ENCODE peak calls at places on chromosomes 3 and 15, in ten cellular contexts. S is ascending aorta, D is stomach, W is upper lobe of right lung, X is body of pancreas, F is heart right ventricle, C is pancreas, Z is neuronal stem cell, V is right lobe of liver, E is uterus. R is an unnamed sample. For H3K4me1 and H3K9me3, the result is how much of the 10 kb centered on the place peaks cover.

GRCh38 chr15:52481915-52482314 is 46.8 kb downstream of the MYO5A start:
- DNase-seq in S (no peak), D (no peak), W (no peak), X (peak), F (no peak), C (no peak), Z (no peak), V (no peak), E (no peak), R (no peak)

GRCh38 chr3:172716476-172716875 is 5.6 kb upstream of the NCEH1 start:
- DNase-seq in S (no peak), D (no peak), W (peak), X (no peak), F (no peak), C (no peak), Z (no peak), V (peak), E (no peak), R (no peak)

GRCh38 chr3:41853495-41853894 is 108.4 kb downstream of the ULK4 start:
- DNase-seq in S (no peak), D (no peak), W (no peak), X (no peak), F (no peak), C (no peak), Z (no peak), V (no peak), E (peak), R (no peak)

GRCh38 chr3:31341130-31341529 is 191.6 kb upstream of the STT3B start:
- DNase-seq in S (no peak), D (peak), W (no peak), X (peak), F (no peak), C (no peak), Z (no peak), V (no peak), E (no peak), R (no peak)

GRCh38 chr3:42756681-42757213 is 16.3 kb downstream of the CCDC13 start:
- DNase-seq in S (no peak), D (no peak), W (no peak), X (no peak), F (no peak), C (no peak), Z (no peak), V (no peak), E (no peak), R (no peak)

GRCh38 chr3:151345854-151346253 is 16.5 kb upstream of the P2RY13 start:
- DNase-seq in S (no peak), D (no peak), W (no peak), X (no peak), F (no peak), C (no peak), Z (no peak), V (no peak), E (peak), R (no peak)

GRCh38 chr15:35107122-35107521 is 22.0 kb upstream of the NANOGP8 start:
- DNase-seq in S (no peak), D (no peak), W (no peak), X (no peak), F (no peak), C (no peak), Z (no peak), V (no peak), E (no peak), R (no peak)

GRCh38 chr3:7508821-7509220 is 647.9 kb downstream of the GRM7 start:
- DNase-seq in S (no peak), D (no peak), W (no peak), X (no peak), F (no peak), C (no peak), Z (no peak), V (no peak), E (no peak), R (no peak)

GRCh38 chr15:67558502-67558901 is 16.0 kb downstream of the MAP2K5 start:
- DNase-seq in S (no peak), D (no peak), W (no peak), X (no peak), F (no peak), C (no peak), Z (no peak), V (no peak), E (no peak), R (no peak)

GRCh38 chr3:30644615-30645014 is 38.2 kb downstream of the TGFBR2 start:
- DNase-seq in S (no peak), D (peak), W (no peak), X (peak), F (no peak), C (no peak), Z (no peak), V (peak), E (peak), R (no peak)

GRCh38 chr15:42921049-42921731 is 612 bp upstream of the TTBK2 start:
- DNase-seq in S (no peak), D (peak), W (no peak), X (peak), F (peak), C (peak), Z (peak), V (peak), E (peak), R (no peak)

GRCh38 chr15:62089616-62090015 is 22.8 kb downstream of the C2CD4A start:
- DNase-seq in S (no peak), D (no peak), W (no peak), X (no peak), F (no peak), C (no peak), Z (no peak), V (no peak), E (no peak), R (no peak)

GRCh38 chr15:32979710-32980109 is 214.8 kb downstream of the FMN1 start:
- DNase-seq in S (no peak), D (no peak), W (no peak), X (no peak), F (no peak), C (no peak), Z (no peak), V (no peak), E (no peak), R (no peak)

GRCh38 chr3:33660035-33660434 is 58.0 kb downstream of the CLASP2 start:
- DNase-seq in S (no peak), D (no peak), W (no peak), X (no peak), F (no peak), C (no peak), Z (no peak), V (no peak), E (no peak), R (no peak)

GRCh38 chr3:33665294-33665693 is 52.8 kb downstream of the CLASP2 start:
- DNase-seq in S (no peak), D (no peak), W (no peak), X (no peak), F (no peak), C (no peak), Z (no peak), V (no peak), E (no peak), R (no peak)

GRCh38 chr3:33658971-33659848 is 58.8 kb downstream of the CLASP2 start:
- DNase-seq in S (peak), D (peak), W (peak), X (peak), F (peak), C (peak), Z (peak), V (peak), E (peak), R (peak)

GRCh38 chr3:33664195-33664594 is 53.9 kb downstream of the CLASP2 start:
- DNase-seq in S (no peak), D (no peak), W (no peak), X (no peak), F (no peak), C (no peak), Z (no peak), V (no peak), E (no peak), R (no peak)

GRCh38 chr3:33663042-33663441 is 55.0 kb downstream of the CLASP2 start:
- DNase-seq in S (no peak), D (no peak), W (no peak), X (no peak), F (no peak), C (no peak), Z (no peak), V (no peak), E (no peak), R (no peak)
- H3K4me1 ChIP-seq in S (under half), D (under half), W (under half), X (under half), F (under half), C (under half), Z (under half), V (under half), E (under half), R (under half)

GRCh38 chr3:119562307-119562961 is 3.0 kb upstream of the CD80 start:
- DNase-seq in S (no peak), D (no peak), W (no peak), X (no peak), F (no peak), C (no peak), Z (no peak), V (no peak), E (no peak), R (no peak)

GRCh38 chr3:119559441-119559963 is at the start of gene CD80:
- DNase-seq in S (no peak), D (peak), W (peak), X (peak), F (peak), C (peak), Z (no peak), V (peak), E (no peak), R (no peak)

GRCh38 chr3:119557874-119558264 is 1.5 kb downstream of the CD80 start:
- DNase-seq in S (no peak), D (no peak), W (no peak), X (no peak), F (no peak), C (no peak), Z (no peak), V (no peak), E (no peak), R (no peak)

GRCh38 chr3:119558528-119559339 is 680 bp downstream of the CD80 start:
- DNase-seq in S (no peak), D (no peak), W (no peak), X (no peak), F (no peak), C (no peak), Z (no peak), V (no peak), E (no peak), R (no peak)

DNA sequence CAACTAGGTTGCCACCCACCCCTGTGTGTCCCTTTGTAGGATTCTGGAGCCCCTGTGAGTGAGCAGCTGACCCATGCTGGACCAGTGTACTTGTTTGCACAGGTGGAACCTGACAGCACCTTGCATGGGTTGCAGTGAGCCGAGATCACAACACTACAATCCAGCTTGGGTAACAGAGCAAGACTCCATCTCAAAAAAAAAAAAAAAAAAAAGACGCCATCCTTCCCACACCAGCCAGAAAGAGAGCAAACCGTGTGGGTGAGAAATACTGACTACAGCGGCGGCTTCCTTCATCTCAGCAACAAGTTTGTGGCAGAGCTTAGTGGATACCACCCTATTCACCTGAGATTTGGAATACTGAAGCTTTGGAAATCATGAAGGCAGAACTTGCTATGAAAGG is 746 bp upstream of the CD80 start:
- DNase-seq in S (no peak), D (no peak), W (no peak), X (no peak), F (no peak), C (no peak), Z (no peak), V (no peak), E (no peak), R (no peak)
- H3K4me3 ChIP-seq in S (no peak), D (no peak), W (no peak), X (no peak), F (no peak), C (no peak), Z (no peak), V (no peak), E (no peak), R (no peak)

DNA sequence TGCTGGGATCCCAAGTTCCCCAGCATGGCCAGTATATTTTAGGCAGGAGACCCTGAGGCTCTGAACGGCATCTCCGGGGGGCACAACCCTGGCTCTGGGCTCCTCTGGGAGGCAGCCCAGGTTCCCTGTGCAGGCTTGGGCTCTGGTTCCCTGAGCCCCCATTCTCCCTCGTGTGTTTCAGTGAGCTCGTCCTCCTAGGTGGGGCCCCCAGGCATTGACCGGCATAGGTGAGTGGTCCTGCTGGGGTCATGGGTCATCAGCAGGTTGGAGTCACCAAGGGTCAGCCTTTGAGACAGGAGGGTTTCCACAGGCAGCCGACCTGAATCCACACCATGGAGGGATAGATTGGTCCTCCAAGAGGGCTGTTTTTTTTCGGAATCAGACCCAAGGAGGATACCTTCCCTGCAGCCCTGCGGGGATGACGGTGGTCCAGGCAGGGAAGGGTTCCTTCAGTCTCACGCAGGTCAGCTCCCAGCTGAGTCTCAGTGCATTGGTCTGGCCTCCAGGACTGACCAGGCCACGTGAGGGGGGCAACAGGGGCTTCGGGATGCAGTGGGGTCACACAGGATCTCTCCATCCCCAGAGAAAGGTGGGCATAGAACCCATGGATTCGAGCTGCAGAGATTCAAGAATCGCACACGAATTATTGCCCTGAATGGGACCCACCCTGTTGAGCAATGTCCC is 226.0 kb downstream of the SNRPN start:
- DNase-seq in S (no peak), D (peak), W (peak), X (peak), F (peak), C (no peak), Z (no peak), V (peak), E (peak), R (peak)
- H3K9me3 ChIP-seq in S (under half), D (half or more), W (under half), X (under half), F (under half), C (under half), Z (under half), V (under half), E (under half), R (under half)

DNA sequence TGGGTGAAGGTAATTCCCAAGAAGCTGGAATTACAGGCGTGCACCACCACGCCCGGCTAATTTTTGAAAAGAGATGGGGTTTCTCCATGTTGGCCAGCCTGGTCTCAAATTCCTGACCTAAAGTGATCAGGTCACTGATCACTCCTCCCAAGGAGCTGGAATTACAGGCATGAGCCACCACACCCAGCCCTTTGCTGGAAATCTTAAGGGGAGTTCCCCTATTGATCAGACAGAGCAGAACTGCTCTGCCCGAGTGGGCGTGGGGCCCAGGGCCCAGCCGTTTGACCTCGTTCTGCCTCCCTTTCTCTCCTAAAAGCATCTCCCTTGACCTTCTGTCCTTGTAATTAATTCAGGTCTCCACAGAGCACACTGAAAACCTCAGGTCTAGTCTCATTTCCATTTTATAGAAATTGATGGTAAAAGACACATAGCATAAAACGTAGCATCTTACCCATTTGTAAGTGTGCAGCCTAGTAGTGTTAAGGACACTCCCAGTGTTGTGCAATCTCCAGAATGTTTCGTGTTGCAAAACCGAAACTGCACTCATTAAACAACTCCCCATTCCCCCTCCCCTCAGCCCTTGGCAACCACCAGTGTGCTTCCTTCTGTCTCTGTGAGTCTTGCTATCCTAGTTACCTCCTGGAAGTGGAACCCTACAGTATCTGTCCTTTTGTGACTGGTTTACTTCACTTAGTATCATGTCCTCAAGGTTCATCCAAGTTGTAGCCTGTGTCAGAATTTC is 89.3 kb downstream of the SLCO3A1 start:
- DNase-seq in S (peak), D (peak), W (peak), X (peak), F (peak), C (peak), Z (no peak), V (peak), E (peak), R (peak)
- H3K4me1 ChIP-seq in S (half or more), D (half or more), W (half or more), X (half or more), F (half or more), C (under half), Z (under half), V (under half), E (under half), R (under half)

DNA sequence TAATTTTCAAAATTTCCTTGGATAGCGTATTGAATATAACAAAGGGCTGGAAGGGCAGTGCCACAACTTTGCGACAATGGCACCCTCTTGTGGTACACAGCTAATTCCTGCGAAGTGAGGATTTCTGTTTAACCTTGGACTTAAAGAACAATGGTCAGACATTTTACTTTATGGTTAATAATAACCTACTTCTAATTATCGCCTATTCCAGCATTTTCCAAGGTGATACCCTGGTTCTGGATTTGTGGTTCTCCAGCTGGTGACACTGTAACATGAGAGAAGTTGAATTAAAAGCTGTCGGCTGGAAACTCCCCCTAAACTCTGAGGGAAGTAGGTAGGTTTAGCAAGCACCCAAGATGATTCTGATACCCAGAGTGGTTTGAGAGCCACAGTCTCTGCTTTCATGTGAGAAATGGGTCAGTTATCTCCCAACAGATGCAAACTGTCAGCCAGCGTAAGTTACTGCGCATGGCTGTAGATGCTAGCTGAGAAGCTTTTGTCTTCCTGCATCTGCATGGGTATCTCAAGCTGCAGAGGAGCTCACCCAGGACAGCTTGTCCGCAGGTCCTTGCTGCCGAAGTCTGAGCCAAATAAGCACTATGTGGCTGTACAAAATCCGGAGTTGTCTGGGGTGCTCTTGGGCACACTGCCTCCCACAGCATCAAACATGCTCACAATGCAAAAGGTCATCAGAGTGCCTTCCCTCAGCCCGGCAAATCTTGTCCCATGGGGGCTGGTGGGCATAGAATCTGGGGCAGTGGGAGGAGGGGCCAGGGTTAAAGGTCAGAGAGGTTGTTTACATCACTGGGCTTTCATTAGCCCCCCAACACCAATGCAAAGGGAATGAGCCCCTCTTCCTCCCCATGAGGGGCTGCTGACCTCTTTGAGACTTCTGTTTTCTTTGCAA is 6.6 kb upstream of the CHSY1 start:
- DNase-seq in S (no peak), D (peak), W (no peak), X (peak), F (no peak), C (peak), Z (no peak), V (no peak), E (peak), R (no peak)
- H3K4me3 ChIP-seq in S (no peak), D (no peak), W (no peak), X (no peak), F (no peak), C (no peak), Z (no peak), V (no peak), E (no peak), R (no peak)

GRCh38 chr15:92115834-92116233 is 262.3 kb downstream of the SLCO3A1 start:
- DNase-seq in S (no peak), D (no peak), W (no peak), X (no peak), F (no peak), C (no peak), Z (no peak), V (no peak), E (no peak), R (no peak)
- H3K9me3 ChIP-seq in S (under half), D (under half), W (under half), X (under half), F (under half), C (under half), Z (under half), V (under half), E (under half), R (under half)

DNA sequence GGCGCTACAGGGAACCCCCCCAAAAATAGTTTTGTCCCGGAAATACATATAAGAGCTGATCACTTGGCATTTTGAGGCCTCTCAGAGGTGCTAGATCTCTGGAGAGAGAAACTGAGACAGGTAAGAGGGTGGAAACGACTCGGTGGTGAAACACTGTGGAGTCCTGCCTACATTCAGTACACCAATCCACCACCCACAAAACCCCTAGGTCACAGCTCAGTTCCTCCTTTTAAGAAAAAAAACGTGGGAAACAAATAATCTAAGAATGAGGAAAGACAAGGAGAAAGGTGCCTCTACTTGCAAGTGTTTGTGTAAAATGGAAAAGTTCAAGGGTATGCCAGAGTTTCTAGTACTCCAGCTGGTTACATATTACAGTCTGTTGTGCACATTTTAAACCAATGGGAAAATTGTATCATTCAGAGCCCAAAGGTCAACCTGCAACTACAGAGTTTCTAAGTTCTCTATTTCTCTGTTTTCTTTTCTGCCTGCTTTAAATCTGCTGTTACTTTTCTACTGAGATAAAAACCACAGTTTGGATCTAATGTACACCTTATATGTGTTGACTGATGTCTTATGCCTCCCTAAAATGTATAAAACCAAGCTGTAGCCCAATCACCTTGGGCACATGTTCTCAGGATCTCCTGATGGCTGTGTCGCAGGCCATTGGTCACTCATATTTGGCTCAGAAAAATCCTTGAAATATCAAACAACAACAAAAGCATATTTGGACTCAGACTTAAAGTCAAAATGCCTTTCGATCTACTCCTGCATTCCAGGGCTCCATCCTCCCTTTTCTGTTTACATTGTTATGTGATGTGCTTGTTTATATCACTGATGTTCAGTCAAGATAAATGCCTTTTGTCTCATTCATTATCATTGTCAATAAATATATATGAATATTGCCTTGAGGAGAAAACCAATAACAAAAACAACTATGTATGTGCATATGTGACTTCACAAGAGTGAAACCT is 32.0 kb downstream of the HGD start:
- DNase-seq in S (no peak), D (no peak), W (no peak), X (no peak), F (no peak), C (no peak), Z (no peak), V (no peak), E (no peak), R (no peak)
- H3K4me1 ChIP-seq in S (under half), D (under half), W (under half), X (under half), F (under half), C (under half), Z (under half), V (under half), E (under half), R (under half)

GRCh38 chr3:11770477-11771381 is 76.0 kb downstream of the TAMM41 start:
- DNase-seq in S (peak), D (peak), W (peak), X (peak), F (no peak), C (peak), Z (peak), V (peak), E (peak), R (peak)
- H3K4me3 ChIP-seq in S (peak), D (no peak), W (peak), X (no peak), F (no peak), C (no peak), Z (peak), V (no peak), E (no peak), R (peak)